ENCODE peak calls at places on chromosomes 12 and 14, in four cellular contexts. Q, S, T and N are unnamed samples.

GRCh38 chr12:100348657-100349454 is 8.0 kb upstream of the SLC17A8 start:
- DNase-seq in Q (peak; percentile 38), S (no peak), T (peak; percentile 57), N (no peak)

GRCh38 chr14:34168656-34169055 is 217.8 kb upstream of the EGLN3 start:
- DNase-seq in Q (no peak), S (no peak), T (no peak), N (no peak)

GRCh38 chr14:101726295-101726953 is 35.1 kb upstream of the PPP2R5C start:
- DNase-seq in Q (no peak), S (no peak), T (no peak), N (no peak)

GRCh38 chr14:103110681-103111296 is 12.5 kb upstream of the TNFAIP2 start:
- DNase-seq in Q (peak; percentile 26), S (no peak), T (no peak), N (no peak)

GRCh38 chr12:34406228-34406995 is 384.1 kb downstream of the ALG10 start:
- DNase-seq in Q (no peak), S (no peak), T (no peak), N (no peak)

GRCh38 chr12:11798856-11799530 is 149.5 kb downstream of the ETV6 start:
- DNase-seq in Q (peak; percentile 88), S (peak; percentile 43), T (no peak), N (no peak)

GRCh38 chr12:88707800-88708199 is 127.5 kb upstream of the KITLG start:
- DNase-seq in Q (no peak), S (no peak), T (no peak), N (no peak)

GRCh38 chr12:4117386-4118016 is 156.1 kb upstream of the CCND2 start:
- DNase-seq in Q (no peak), S (no peak), T (no peak), N (no peak)

GRCh38 chr14:22843123-22843925 is 6.9 kb downstream of the MMP14 start:
- DNase-seq in Q (no peak), S (no peak), T (no peak), N (no peak)

GRCh38 chr12:113040722-113041168 is 15.8 kb upstream of the DTX1 start:
- DNase-seq in Q (peak; percentile 43), S (no peak), T (peak; percentile 82), N (peak; percentile 90)

GRCh38 chr14:30272848-30273563 is 286.0 kb upstream of the G2E3 start:
- DNase-seq in Q (no peak), S (no peak), T (no peak), N (no peak)

GRCh38 chr12:117977373-117977772 is 8.6 kb upstream of the KSR2 start:
- DNase-seq in Q (no peak), S (no peak), T (no peak), N (no peak)

GRCh38 chr12:24815087-24815423 is 133.8 kb downstream of the BCAT1 start:
- DNase-seq in Q (no peak), S (no peak), T (no peak), N (no peak)

GRCh38 chr12:84191779-84192178 is 720.8 kb downstream of the SLC6A15 start:
- DNase-seq in Q (no peak), S (no peak), T (no peak), N (no peak)

GRCh38 chr12:108612788-108613282 is 15.0 kb upstream of the TMEM119 start:
- DNase-seq in Q (no peak), S (no peak), T (no peak), N (no peak)

GRCh38 chr14:23550131-23550826 is 1.3 kb downstream of the ZFHX2 start:
- DNase-seq in Q (no peak), S (no peak), T (no peak), N (no peak)

GRCh38 chr12:112121780-112122565 is 3.4 kb upstream of the TRAFD1 start:
- DNase-seq in Q (peak; percentile 88), S (no peak), T (peak; percentile 79), N (no peak)

GRCh38 chr12:17992002-17992656 is 97.9 kb downstream of the RERGL start:
- DNase-seq in Q (peak; percentile 7), S (peak; percentile 6), T (peak; percentile 60), N (no peak)

GRCh38 chr14:88256997-88257755 is 65.9 kb downstream of the KCNK10 start:
- DNase-seq in Q (no peak), S (no peak), T (no peak), N (no peak)

GRCh38 chr12:88538250-88538649 is 42.0 kb downstream of the KITLG start:
- DNase-seq in Q (peak; percentile 17), S (no peak), T (no peak), N (no peak)

GRCh38 chr14:97156705-97157104 is 359.5 kb downstream of the VRK1 start:
- DNase-seq in Q (no peak), S (no peak), T (no peak), N (no peak)

GRCh38 chr14:40273417-40273816 is 841.2 kb upstream of the FBXO33 start:
- DNase-seq in Q (no peak), S (no peak), T (no peak), N (no peak)

GRCh38 chr14:50947446-50947845 is 3.2 kb upstream of the PYGL start:
- DNase-seq in Q (peak; percentile 67), S (no peak), T (no peak), N (no peak)

GRCh38 chr14:50943943-50944646 is at the start of gene PYGL:
- DNase-seq in Q (peak; percentile 49), S (peak; percentile 72), T (peak; percentile 77), N (peak; percentile 51)

GRCh38 chr14:50943261-50943942 is 881 bp downstream of the PYGL start:
- DNase-seq in Q (peak; percentile 28), S (peak; percentile 21), T (peak; percentile 78), N (peak; percentile 44)

GRCh38 chr14:50946234-50946935 is 2.1 kb upstream of the PYGL start:
- DNase-seq in Q (no peak), S (no peak), T (no peak), N (no peak)

DNA sequence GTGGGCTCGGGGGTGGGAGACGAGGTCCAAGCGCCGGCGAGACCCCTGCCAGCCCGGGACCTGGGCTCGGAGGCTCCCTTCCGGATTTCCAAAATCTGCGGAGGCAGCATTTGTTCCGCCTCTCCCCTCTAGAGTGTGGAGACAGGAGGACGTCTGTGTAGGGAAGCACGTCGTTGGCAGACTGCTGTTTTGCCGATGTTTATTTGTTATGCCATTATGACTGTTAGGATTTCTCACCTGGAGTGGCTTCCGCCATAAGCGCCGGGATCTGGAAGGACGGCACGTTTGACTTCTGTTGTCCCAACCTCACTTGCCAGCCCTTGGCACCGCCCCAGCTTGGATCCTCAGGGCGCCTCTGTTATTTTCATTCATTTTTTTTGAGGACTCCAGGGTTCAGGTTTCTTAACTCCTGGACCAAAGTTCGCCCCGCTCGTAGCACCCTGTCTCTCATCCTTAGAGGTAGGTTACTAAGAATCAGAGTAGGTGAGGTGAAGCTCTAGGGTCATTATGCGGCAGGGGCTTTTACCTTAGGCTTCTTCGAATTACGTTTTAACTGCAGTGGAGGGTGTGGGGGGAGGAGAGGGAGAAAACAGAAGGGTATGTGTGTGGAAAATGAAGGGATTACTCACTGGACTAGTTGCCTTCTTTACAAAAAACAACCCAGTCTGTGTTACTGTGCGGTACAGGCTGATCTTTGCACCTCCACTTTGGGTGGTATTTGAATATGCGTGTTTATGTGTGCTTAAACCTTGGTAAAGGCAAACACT is 547 bp upstream of the PYGL start:
- DNase-seq in Q (peak; percentile 35), S (peak; percentile 7), T (peak; percentile 75), N (peak; percentile 40)
- TF ChIP-seq POLR2A in Q (peak; percentile 21), S (no peak), T (no peak), N (no peak)

GRCh38 chr12:45990468-45991288 is at the start of gene SCAF11:
- DNase-seq in Q (peak; percentile 100), S (peak; percentile 96), T (peak; percentile 100), N (peak; percentile 84)

GRCh38 chr12:45989857-45990467 is 412 bp downstream of the SCAF11 start:
- DNase-seq in Q (peak; percentile 47), S (peak; percentile 31), T (peak; percentile 63), N (peak; percentile 23)

GRCh38 chr12:45989277-45989856 is 1.0 kb downstream of the SCAF11 start:
- DNase-seq in Q (peak; percentile 26), S (no peak), T (no peak), N (no peak)

GRCh38 chr12:45994736-45995135 is 4.4 kb upstream of the SCAF11 start:
- DNase-seq in Q (no peak), S (no peak), T (no peak), N (no peak)

DNA sequence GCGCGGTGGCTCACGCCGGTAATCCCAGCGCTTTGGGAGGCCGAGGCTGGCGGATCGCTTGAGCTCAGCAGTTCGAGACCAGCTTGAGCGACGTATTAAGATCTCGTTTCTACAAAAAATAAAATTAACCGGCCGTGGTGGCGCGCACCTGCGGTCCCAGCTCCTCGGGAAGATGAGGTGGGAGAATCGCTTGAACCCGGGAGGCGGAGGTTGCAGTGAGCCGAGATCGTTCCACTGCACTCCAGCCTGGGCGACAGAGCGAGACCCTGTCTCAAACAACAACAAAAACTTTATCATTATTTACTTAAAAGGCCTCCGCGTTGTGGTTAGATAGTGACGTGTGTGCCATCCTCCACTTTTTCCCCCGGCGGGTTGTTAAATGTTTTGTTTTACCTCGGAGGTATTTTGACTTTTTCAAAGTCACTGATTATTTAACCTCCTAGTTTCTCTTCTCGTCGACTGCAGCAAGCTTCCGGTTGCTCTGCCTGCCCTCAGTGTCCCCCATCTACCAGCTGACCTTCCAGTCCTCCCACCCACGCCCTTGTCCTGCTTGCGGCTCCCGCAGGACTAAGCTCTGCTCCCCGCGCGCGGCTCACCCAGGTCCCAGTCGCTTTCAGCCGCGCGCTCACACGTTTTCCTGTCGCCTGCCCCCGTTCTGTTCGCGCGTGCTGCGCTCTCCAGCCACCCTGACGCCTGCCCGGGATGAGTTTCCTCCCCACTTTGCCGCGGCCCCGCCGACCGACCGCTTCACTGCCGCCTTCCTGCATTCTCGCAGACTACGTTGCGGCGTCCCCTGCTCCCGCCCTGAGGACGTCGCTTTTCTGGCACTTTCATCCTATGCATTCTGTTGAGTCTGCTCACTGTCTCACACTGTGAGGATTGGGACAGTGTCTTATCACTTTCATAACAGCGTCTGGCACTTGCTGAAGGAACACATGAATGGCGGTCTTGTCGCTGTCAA is 1.2 kb upstream of the SCAF11 start:
- DNase-seq in Q (peak; percentile 43), S (peak; percentile 77), T (peak; percentile 77), N (peak; percentile 58)
- TF ChIP-seq POLR2A in Q (peak; percentile 30), S (peak; percentile 94), T (peak; percentile 93), N (peak; percentile 84)

GRCh38 chr12:26692417-26692816 is 140.6 kb downstream of the ITPR2 start:
- DNase-seq in Q (no peak), S (no peak), T (no peak), N (no peak)
- TF ChIP-seq POLR2A in Q (no peak), S (no peak), T (no peak), N (no peak)

DNA sequence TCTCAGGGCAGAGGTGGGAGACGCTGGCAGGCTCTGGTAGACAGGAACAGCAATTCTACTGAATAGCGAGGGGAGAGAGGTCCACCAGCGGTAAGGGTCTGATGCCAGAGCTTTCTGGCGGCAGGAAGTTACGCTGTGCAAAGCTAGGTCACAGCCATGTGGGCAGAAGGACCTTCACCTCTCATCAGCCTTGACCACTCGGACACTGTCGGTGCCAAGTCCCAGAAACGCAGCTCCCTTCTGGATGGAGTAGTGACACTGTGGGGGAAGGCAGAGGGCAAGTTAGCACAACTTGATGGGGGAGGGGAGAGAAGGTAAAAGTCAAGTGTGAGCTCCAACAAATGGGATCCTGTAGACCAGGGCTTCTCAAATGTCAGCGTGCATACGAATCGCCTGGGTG is 10.3 kb upstream of the ZNF740 start:
- DNase-seq in Q (no peak), S (no peak), T (no peak), N (no peak)
- TF ChIP-seq POLR2A in Q (no peak), S (no peak), T (no peak), N (no peak)